ENCODE peak calls at places on chromosomes 4 and X, in eight cellular contexts. D is stimulated activated CD8-positive, alpha-beta memory T cell treated with anti-CD3 and anti-CD28 coated beads, Interleukin-15, amount 100 ng/mL, for 4 hours; H is NCI-H1092; T is stimulated activated CD4-positive, alpha-beta T cell treated with anti-CD3 and anti-CD28 coated beads, TNF-alpha, amount 100 ng/mL, for 48 hours; Y is activated T-helper 1 cell treated with anti-CD3 and anti-CD28 coated beads, Interleukin-2, amount 50 U/mL, for 16 hours; Z is right cardiac atrium; X is erythroblast; C is psoas muscle. A is an unnamed sample.

GRCh38 chrX:2502668-2503519 is 2.1 kb upstream of the DHRSX start:
- DNase-seq in Z (peak), D (no peak), T (no peak), X (no peak), C (no peak), Y (no peak), H (no peak), A (no peak)

GRCh38 chr4:56506110-56506705 is 617 bp downstream of the ARL9 start:
- DNase-seq in D (no peak), Z (peak), C (no peak), Y (no peak), T (no peak), H (no peak), X (peak), A (no peak)

GRCh38 chr4:155881555-155881954 is 15.5 kb upstream of the ASIC5 start:
- DNase-seq in Y (no peak), H (no peak), D (no peak), X (no peak), C (no peak), T (no peak), Z (no peak), A (no peak)

GRCh38 chr4:150591284-150591874 is 9.4 kb downstream of the MAB21L2 start:
- DNase-seq in H (peak), D (no peak), C (no peak), Z (peak), X (no peak), Y (no peak), T (no peak), A (peak)

GRCh38 chr4:93203708-93204107 is 624.8 kb upstream of the ATOH1 start:
- DNase-seq in Y (no peak), C (no peak), H (no peak), D (no peak), Z (peak), T (no peak), X (no peak), A (no peak)

GRCh38 chrX:15334561-15334960 is 762 bp downstream of the PIGA start:
- DNase-seq in X (peak), Y (no peak), T (no peak), C (no peak), H (no peak), D (no peak), Z (no peak), A (no peak)

GRCh38 chr4:112516401-112517066 is 554 bp upstream of the NEUROG2 start:
- DNase-seq in Z (peak), Y (no peak), C (no peak), T (no peak), H (peak), D (no peak), X (no peak), A (no peak)

GRCh38 chr4:61533140-61533539 is 333.0 kb downstream of the ADGRL3 start:
- DNase-seq in H (no peak), Z (no peak), T (no peak), Y (no peak), C (no peak), X (no peak), D (no peak), A (no peak)

GRCh38 chrX:153973127-153974002 is 811 bp downstream of the TMEM187 start:
- DNase-seq in H (peak), X (no peak), Y (no peak), C (peak), T (no peak), Z (no peak), D (no peak), A (no peak)

GRCh38 chr4:25030283-25031076 is at the start of gene LGI2:
- DNase-seq in Z (peak), Y (no peak), H (peak), C (no peak), T (no peak), D (no peak), X (no peak), A (peak)

GRCh38 chr4:38231626-38232025 is 271.4 kb downstream of the PTTG2 start:
- DNase-seq in T (no peak), C (no peak), D (no peak), H (no peak), Y (no peak), Z (no peak), X (no peak), A (no peak)

GRCh38 chr4:141307241-141307689 is 86.6 kb downstream of the ZNF330 start:
- DNase-seq in Z (peak), D (peak), T (peak), H (peak), C (peak), Y (peak), X (peak), A (no peak)

GRCh38 chrX:86724277-86724676 is 576.0 kb downstream of the DACH2 start:
- DNase-seq in X (no peak), C (no peak), H (no peak), D (no peak), T (no peak), Z (no peak), Y (no peak), A (no peak)

GRCh38 chr4:106522839-106523238 is 154.3 kb upstream of the GIMD1 start:
- DNase-seq in D (no peak), Z (no peak), X (no peak), H (no peak), Y (no peak), C (no peak), T (no peak), A (no peak)

GRCh38 chr4:2799444-2799911 is 6.6 kb downstream of the SH3BP2 start:
- DNase-seq in H (no peak), X (no peak), T (no peak), D (no peak), Y (no peak), Z (peak), C (peak), A (peak)

GRCh38 chrX:131424895-131425294 is 119.0 kb upstream of the OR13H1 start:
- DNase-seq in Z (no peak), C (no peak), Y (no peak), D (no peak), H (no peak), X (no peak), T (no peak), A (no peak)

GRCh38 chrX:19544693-19545305 is 29.5 kb upstream of the MAP3K15 start:
- DNase-seq in C (no peak), Z (no peak), Y (no peak), D (no peak), X (peak), H (peak), T (peak), A (no peak)

GRCh38 chrX:44202596-44202995 is 140.9 kb downstream of the EFHC2 start:
- DNase-seq in H (no peak), Y (no peak), Z (no peak), T (no peak), D (no peak), X (no peak), C (no peak), A (no peak)

GRCh38 chr4:1405636-1406415 is 416 bp downstream of the NKX1-1 start:
- DNase-seq in Z (peak), T (no peak), Y (no peak), C (no peak), H (no peak), D (no peak), X (no peak), A (no peak)

GRCh38 chr4:8221476-8221875 is 22.4 kb downstream of the SH3TC1 start:
- DNase-seq in D (no peak), C (no peak), Z (peak), X (no peak), Y (no peak), T (no peak), H (no peak), A (no peak)

GRCh38 chr4:32249040-32249439 is 1528.9 kb downstream of the PCDH7 start:
- DNase-seq in Y (no peak), Z (no peak), D (no peak), H (no peak), C (no peak), X (no peak), T (no peak), A (no peak)

GRCh38 chr4:55180980-55181379 is 55.6 kb upstream of the KDR start:
- DNase-seq in Y (no peak), X (no peak), C (no peak), Z (no peak), T (no peak), D (no peak), H (no peak), A (no peak)

GRCh38 chr4:6360385-6360784 is 90.7 kb downstream of the WFS1 start:
- DNase-seq in C (peak), H (peak), Z (peak), X (no peak), T (no peak), Y (no peak), D (no peak), A (no peak)

GRCh38 chr4:88109123-88109864 is 49.1 kb downstream of the ABCG2 start:
- DNase-seq in X (no peak), C (no peak), D (no peak), Y (no peak), T (no peak), H (no peak), Z (no peak), A (no peak)

GRCh38 chr4:134567461-134567860 is 365.9 kb upstream of the PABPC4L start:
- DNase-seq in C (no peak), Z (no peak), Y (no peak), H (no peak), X (no peak), T (no peak), D (no peak), A (no peak)